ENCODE peak calls at places on chromosomes 12 and 14, in nine cellular contexts. G is Calu3, A is progenitor cell of endocrine pancreas, Q is gastrocnemius medialis, C is cardiac fibroblast, B is ovary, W is A549, Z is astrocyte of the spinal cord, J is neural crest cell. O is an unnamed sample.

GRCh38 chr14:71361335-71361734 is 454.1 kb downstream of the PCNX1 start:
- DNase-seq in B (no peak), Z (peak), C (peak), A (no peak), G (no peak), J (no peak), W (no peak), Q (no peak), O (no peak)

GRCh38 chr14:95314609-95315008 is 5.1 kb downstream of the CLMN start:
- DNase-seq in C (peak), B (no peak), W (peak), Z (peak), A (no peak), J (no peak), G (peak), Q (no peak), O (no peak)

GRCh38 chr14:87049886-87050820 is 942.8 kb downstream of the GALC start:
- DNase-seq in B (no peak), Z (peak), Q (no peak), C (peak), J (peak), G (peak), A (no peak), W (peak), O (no peak)

GRCh38 chr14:69008411-69008810 is 29.3 kb upstream of the ACTN1 start:
- DNase-seq in Q (no peak), J (no peak), A (no peak), Z (peak), G (no peak), B (no peak), W (no peak), C (peak), O (no peak)

GRCh38 chr12:40238221-40238902 is 13.6 kb downstream of the LRRK2 start:
- DNase-seq in G (no peak), Z (no peak), B (no peak), J (no peak), A (no peak), W (peak), C (no peak), Q (no peak), O (no peak)

GRCh38 chr12:67676624-67677023 is 28.1 kb downstream of the DYRK2 start:
- DNase-seq in C (peak), G (no peak), Q (no peak), Z (no peak), B (no peak), A (no peak), W (no peak), J (no peak), O (no peak)

GRCh38 chr12:54033106-54033979 is 493 bp downstream of the HOXC5 start:
- DNase-seq in B (peak), C (no peak), Q (no peak), Z (peak), J (no peak), A (no peak), W (peak), G (peak), O (no peak)

GRCh38 chr12:112939761-112940357 is 1.6 kb downstream of the OAS3 start:
- DNase-seq in C (no peak), G (no peak), Q (no peak), A (no peak), W (no peak), J (no peak), Z (no peak), B (no peak), O (no peak)

GRCh38 chr14:20799444-20799843 is 3.2 kb downstream of the RNASE1 start:
- DNase-seq in W (no peak), A (no peak), G (no peak), Q (no peak), B (no peak), C (no peak), J (no peak), Z (no peak), O (no peak)

GRCh38 chr14:58307597-58308316 is 9.4 kb downstream of the ARID4A start:
- DNase-seq in C (no peak), Z (no peak), G (no peak), J (no peak), W (no peak), A (no peak), B (no peak), Q (no peak), O (no peak)

GRCh38 chr14:77044776-77045569 is 16.5 kb upstream of the IRF2BPL start:
- DNase-seq in B (peak), J (no peak), G (no peak), A (no peak), Z (no peak), Q (peak), C (peak), W (peak), O (no peak)

GRCh38 chr12:100266163-100266801 is 597 bp downstream of the DEPDC4 start:
- DNase-seq in J (no peak), W (no peak), A (no peak), Q (no peak), Z (no peak), G (no peak), B (no peak), C (no peak), O (no peak)

GRCh38 chr12:100267603-100268281 is 765 bp downstream of the SCYL2 start:
- DNase-seq in Z (peak), A (no peak), C (peak), J (no peak), B (no peak), Q (peak), G (no peak), W (no peak), O (no peak)

GRCh38 chr12:100265732-100266131 is 1.1 kb downstream of the DEPDC4 start:
- DNase-seq in Q (no peak), W (no peak), B (no peak), G (no peak), C (no peak), Z (no peak), J (no peak), A (no peak), O (no peak)

GRCh38 chr12:100268835-100269564 is 2.0 kb downstream of the SCYL2 start:
- DNase-seq in A (no peak), B (no peak), Z (peak), G (no peak), W (no peak), C (peak), J (no peak), Q (no peak), O (no peak)

GRCh38 chr12:100266802-100267602 is at the start of the genes DEPDC4 and SCYL2:
- DNase-seq in C (peak), J (peak), B (peak), Q (peak), G (peak), Z (peak), W (peak), A (peak), O (peak)
- TF ChIP-seq CTCF in C (no peak), J (no peak), B (no peak), Q (no peak), G (no peak), Z (no peak), W (no peak), A (no peak), O (no peak)

GRCh38 chr12:14776236-14776959 is 26.9 kb downstream of the WBP11 start:
- DNase-seq in Z (no peak), J (no peak), B (no peak), G (no peak), A (no peak), C (peak), W (peak), Q (no peak), O (no peak)
- TF ChIP-seq CTCF in Z (peak), J (peak), B (no peak), G (no peak), A (peak), C (peak), W (peak), Q (no peak), O (no peak)

GRCh38 chr12:120647375-120647755 is 6.9 kb downstream of the CABP1 start:
- DNase-seq in B (no peak), Q (no peak), G (no peak), J (no peak), W (no peak), C (peak), Z (no peak), A (no peak), O (no peak)

GRCh38 chr12:120651821-120652220 is 11.4 kb downstream of the CABP1 start:
- DNase-seq in G (no peak), Q (no peak), Z (no peak), C (peak), A (no peak), B (no peak), W (peak), J (no peak), O (no peak)

GRCh38 chr12:120652671-120653435 is 12.4 kb downstream of the CABP1 start:
- DNase-seq in B (no peak), W (no peak), C (no peak), J (no peak), G (no peak), A (no peak), Q (no peak), Z (no peak), O (no peak)

GRCh38 chr12:120650249-120650690 is 9.8 kb downstream of the CABP1 start:
- DNase-seq in W (no peak), J (no peak), G (no peak), Q (no peak), C (no peak), B (no peak), A (no peak), Z (no peak), O (no peak)

GRCh38 chr12:120649442-120650248 is 9.2 kb downstream of the CABP1 start:
- DNase-seq in Q (no peak), G (no peak), C (no peak), W (no peak), A (no peak), B (no peak), J (no peak), Z (no peak), O (no peak)
- TF ChIP-seq CTCF in Q (no peak), G (peak), C (no peak), W (no peak), A (peak), B (no peak), J (no peak), Z (no peak), O (no peak)

DNA sequence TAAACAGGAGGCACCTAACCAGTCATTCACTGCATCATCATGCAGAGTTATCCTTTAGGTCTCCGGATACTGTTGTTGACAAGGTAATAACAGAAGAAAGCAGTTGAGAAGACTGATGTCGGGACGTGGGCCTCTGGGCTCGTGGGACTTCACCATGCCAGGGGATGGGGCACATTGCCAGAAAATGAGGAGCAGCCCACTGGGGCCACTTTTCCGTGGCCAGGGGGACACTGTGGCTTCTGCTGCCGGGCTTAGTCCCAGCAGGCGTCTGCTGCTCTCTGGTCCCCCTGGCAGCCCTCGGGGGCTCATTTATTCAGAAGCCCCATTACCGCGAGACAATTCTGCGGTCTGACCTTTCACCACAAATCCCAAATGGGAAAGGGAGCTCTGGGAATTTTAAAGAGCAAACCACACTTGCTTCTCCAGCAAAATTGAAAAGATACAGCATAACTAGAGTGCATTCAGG is 201.2 kb downstream of the DAD1 start:
- DNase-seq in B (peak), G (no peak), Q (no peak), A (no peak), Z (peak), W (no peak), C (no peak), J (no peak), O (no peak)
- TF ChIP-seq CTCF in B (peak), G (no peak), Q (no peak), A (no peak), Z (no peak), W (peak), C (no peak), J (no peak), O (no peak)

GRCh38 chr12:6582959-6583358 is 14.9 kb upstream of the NOP2 start:
- DNase-seq in C (no peak), Q (no peak), W (no peak), A (no peak), B (no peak), G (no peak), J (no peak), Z (no peak), O (no peak)

GRCh38 chr12:6584293-6584692 is 16.2 kb upstream of the NOP2 start:
- DNase-seq in W (no peak), J (no peak), C (no peak), G (no peak), Q (no peak), B (no peak), Z (no peak), A (no peak), O (no peak)

GRCh38 chr12:6582196-6582595 is 14.1 kb upstream of the NOP2 start:
- DNase-seq in Q (no peak), G (no peak), A (no peak), C (no peak), J (no peak), B (no peak), Z (no peak), W (peak), O (no peak)
- TF ChIP-seq CTCF in Q (no peak), G (no peak), A (peak), C (no peak), J (peak), B (no peak), Z (peak), W (peak), O (no peak)

GRCh38 chr14:29426083-29426482 is 501.6 kb downstream of the PRKD1 start:
- DNase-seq in C (no peak), J (no peak), A (no peak), Z (no peak), G (no peak), Q (no peak), W (no peak), B (no peak), O (no peak)

GRCh38 chr14:29419736-29420135 is 507.9 kb downstream of the PRKD1 start:
- DNase-seq in B (no peak), A (no peak), Q (no peak), J (no peak), G (no peak), C (no peak), Z (no peak), W (no peak), O (no peak)

DNA sequence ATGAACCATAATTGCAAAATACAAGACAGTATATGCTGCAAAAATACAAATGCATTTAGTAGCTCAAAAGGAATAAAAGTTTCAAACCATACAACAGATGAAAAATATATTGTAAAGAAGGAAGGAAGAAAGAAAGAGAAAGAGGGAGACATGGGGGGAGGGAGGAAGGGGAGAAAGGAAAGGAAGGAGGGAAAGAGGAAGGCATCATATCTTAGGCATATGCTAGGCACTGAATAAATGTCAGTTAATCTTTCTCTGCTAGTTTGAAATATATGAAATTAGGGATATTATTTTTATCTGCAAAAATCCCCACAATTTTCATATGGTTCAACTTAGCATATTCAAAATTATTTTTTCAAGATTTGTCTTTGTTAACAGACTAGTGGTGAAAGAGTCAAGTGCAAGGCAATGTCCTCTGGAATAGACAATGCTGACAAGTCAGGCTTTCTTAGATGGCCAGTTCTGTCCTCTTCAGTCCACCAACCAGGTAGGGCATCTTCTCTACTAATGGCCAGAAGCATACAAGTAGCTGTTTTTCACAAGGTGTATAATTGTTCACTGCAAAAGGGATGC is 506.4 kb downstream of the PRKD1 start:
- DNase-seq in W (no peak), B (no peak), Z (no peak), J (no peak), Q (no peak), C (no peak), A (no peak), G (no peak), O (no peak)
- TF ChIP-seq CTCF in W (no peak), B (no peak), Z (no peak), J (peak), Q (no peak), C (no peak), A (no peak), G (no peak), O (no peak)

GRCh38 chr12:50174971-50175715 is 8.0 kb upstream of the CERS5 start:
- DNase-seq in A (no peak), W (peak), G (peak), J (peak), C (peak), B (no peak), Z (peak), Q (no peak), O (no peak)
- TF ChIP-seq CTCF in A (peak), W (peak), G (peak), J (peak), C (peak), B (peak), Z (peak), Q (peak), O (no peak)

DNA sequence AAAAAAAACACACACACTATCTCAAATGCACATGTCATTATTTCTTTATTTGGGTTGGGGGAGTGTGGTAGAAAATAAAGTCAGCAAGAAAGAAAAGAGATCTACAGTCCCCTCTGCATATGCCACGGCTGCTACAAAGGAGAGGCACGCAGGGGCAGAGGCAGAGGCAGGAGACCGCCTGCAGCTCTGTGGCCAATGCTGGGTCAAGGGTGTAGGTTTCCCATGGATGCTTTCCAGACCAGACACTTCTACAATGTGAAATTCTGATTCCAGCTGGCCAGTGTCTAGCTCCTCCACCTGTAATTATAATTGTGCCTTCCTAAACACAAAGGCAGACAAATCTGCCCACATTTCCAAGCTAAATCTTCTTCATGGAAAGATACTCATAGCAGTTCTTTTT is 19.2 kb downstream of the VPS37B start:
- DNase-seq in B (no peak), J (no peak), W (no peak), C (no peak), A (no peak), G (no peak), Z (peak), Q (peak), O (no peak)
- TF ChIP-seq CTCF in B (no peak), J (no peak), W (no peak), C (no peak), A (no peak), G (no peak), Z (no peak), Q (no peak), O (no peak)

GRCh38 chr12:33605776-33606175 is 166.2 kb upstream of the SYT10 start:
- DNase-seq in G (peak), J (no peak), Q (no peak), Z (no peak), B (no peak), C (peak), W (peak), A (no peak), O (no peak)
- TF ChIP-seq CTCF in G (peak), J (peak), Q (no peak), Z (peak), B (no peak), C (peak), W (peak), A (peak), O (no peak)

GRCh38 chr12:89499857-89500256 is 24.7 kb downstream of the GALNT4 start:
- DNase-seq in Z (no peak), W (no peak), B (no peak), C (no peak), Q (no peak), J (no peak), A (no peak), G (no peak), O (no peak)

GRCh38 chr12:89506050-89506449 is 18.5 kb downstream of the GALNT4 start:
- DNase-seq in Q (no peak), W (no peak), J (no peak), B (no peak), G (no peak), C (no peak), A (no peak), Z (no peak), O (no peak)

GRCh38 chr12:89507015-89507824 is 17.4 kb downstream of the GALNT4 start:
- DNase-seq in C (peak), W (peak), G (peak), J (no peak), A (no peak), Z (no peak), B (no peak), Q (no peak), O (no peak)

GRCh38 chr12:89501793-89502192 is 22.8 kb downstream of the GALNT4 start:
- DNase-seq in Q (no peak), W (no peak), J (no peak), G (no peak), C (peak), A (no peak), Z (no peak), B (no peak), O (no peak)

GRCh38 chr12:89504560-89505346 is 19.8 kb downstream of the GALNT4 start:
- DNase-seq in Q (no peak), W (no peak), G (no peak), C (peak), A (no peak), Z (no peak), J (no peak), B (no peak), O (no peak)
- TF ChIP-seq CTCF in Q (no peak), W (peak), G (no peak), C (no peak), A (no peak), Z (no peak), J (peak), B (no peak), O (no peak)